ENCODE peak calls at places on chromosomes 13 and 19, in nine cellular contexts. One of them, this sample, is unnamed.
A peak's percentile ranks its signal among the peaks of the same experiment; 100 is the strongest.

GRCh38 chr19:17739121-17739875 is 12.0 kb upstream of the FCHO1 start:
- DNase-seq in amniotic epithelial cell: peak; percentile 24
- DNase-seq in aorta: peak; percentile 76
- DNase-seq in psoas muscle: no peak
- DNase-seq in T-helper 22 cell: no peak
- DNase-seq in T-helper 2 cell: no peak
- DNase-seq in ELR: no peak
- DNase-seq in Jurkat, Clone E6-1: no peak
- DNase-seq in NCI-H446 treated with DMSO at 0.1 percent for 48 hours: no peak
- DNase-seq in this sample: no peak

GRCh38 chr13:99214691-99215090 is 14.0 kb downstream of the UBAC2 start:
- DNase-seq in amniotic epithelial cell: no peak
- DNase-seq in aorta: no peak
- DNase-seq in psoas muscle: no peak
- DNase-seq in T-helper 22 cell: no peak
- DNase-seq in T-helper 2 cell: no peak
- DNase-seq in ELR: no peak
- DNase-seq in Jurkat, Clone E6-1: no peak
- DNase-seq in NCI-H446 treated with DMSO at 0.1 percent for 48 hours: no peak
- DNase-seq in this sample: no peak

GRCh38 chr13:47672982-47673670 is 327.9 kb downstream of the SUCLA2 start:
- DNase-seq in amniotic epithelial cell: peak; percentile 85
- DNase-seq in aorta: no peak
- DNase-seq in psoas muscle: no peak
- DNase-seq in T-helper 22 cell: no peak
- DNase-seq in T-helper 2 cell: no peak
- DNase-seq in ELR: peak; percentile 64
- DNase-seq in Jurkat, Clone E6-1: no peak
- DNase-seq in NCI-H446 treated with DMSO at 0.1 percent for 48 hours: no peak
- DNase-seq in this sample: peak; percentile 45

GRCh38 chr19:48379058-48379457 is 12.3 kb downstream of the KDELR1 start:
- DNase-seq in amniotic epithelial cell: no peak
- DNase-seq in aorta: no peak
- DNase-seq in psoas muscle: no peak
- DNase-seq in T-helper 22 cell: no peak
- DNase-seq in T-helper 2 cell: no peak
- DNase-seq in ELR: peak; percentile 41
- DNase-seq in Jurkat, Clone E6-1: no peak
- DNase-seq in NCI-H446 treated with DMSO at 0.1 percent for 48 hours: no peak
- DNase-seq in this sample: peak; percentile 41

GRCh38 chr19:51071006-51071405 is 6.1 kb upstream of the KLK13 start:
- DNase-seq in amniotic epithelial cell: no peak
- DNase-seq in aorta: no peak
- DNase-seq in psoas muscle: no peak
- DNase-seq in T-helper 22 cell: no peak
- DNase-seq in T-helper 2 cell: no peak
- DNase-seq in ELR: no peak
- DNase-seq in Jurkat, Clone E6-1: no peak
- DNase-seq in NCI-H446 treated with DMSO at 0.1 percent for 48 hours: no peak
- DNase-seq in this sample: no peak

GRCh38 chr13:92403606-92404005 is 823.0 kb upstream of the GPC6 start:
- DNase-seq in amniotic epithelial cell: no peak
- DNase-seq in aorta: no peak
- DNase-seq in psoas muscle: no peak
- DNase-seq in T-helper 22 cell: no peak
- DNase-seq in T-helper 2 cell: no peak
- DNase-seq in ELR: no peak
- DNase-seq in Jurkat, Clone E6-1: no peak
- DNase-seq in NCI-H446 treated with DMSO at 0.1 percent for 48 hours: no peak
- DNase-seq in this sample: no peak

GRCh38 chr13:44903596-44903995 is 85.7 kb downstream of the NUFIP1 start:
- DNase-seq in amniotic epithelial cell: peak; percentile 90
- DNase-seq in aorta: peak; percentile 86
- DNase-seq in psoas muscle: peak; percentile 94
- DNase-seq in T-helper 22 cell: no peak
- DNase-seq in T-helper 2 cell: no peak
- DNase-seq in ELR: no peak
- DNase-seq in Jurkat, Clone E6-1: no peak
- DNase-seq in NCI-H446 treated with DMSO at 0.1 percent for 48 hours: peak; percentile 7
- DNase-seq in this sample: no peak

GRCh38 chr19:31344403-31344802 is 4.8 kb downstream of the TSHZ3 start:
- DNase-seq in amniotic epithelial cell: no peak
- DNase-seq in aorta: no peak
- DNase-seq in psoas muscle: no peak
- DNase-seq in T-helper 22 cell: no peak
- DNase-seq in T-helper 2 cell: no peak
- DNase-seq in ELR: no peak
- DNase-seq in Jurkat, Clone E6-1: no peak
- DNase-seq in NCI-H446 treated with DMSO at 0.1 percent for 48 hours: no peak
- DNase-seq in this sample: no peak

GRCh38 chr13:110132178-110132975 is 174.6 kb downstream of the COL4A1 start:
- DNase-seq in amniotic epithelial cell: no peak
- DNase-seq in aorta: no peak
- DNase-seq in psoas muscle: no peak
- DNase-seq in T-helper 22 cell: no peak
- DNase-seq in T-helper 2 cell: no peak
- DNase-seq in ELR: peak; percentile 56
- DNase-seq in Jurkat, Clone E6-1: no peak
- DNase-seq in NCI-H446 treated with DMSO at 0.1 percent for 48 hours: no peak
- DNase-seq in this sample: peak; percentile 54

GRCh38 chr19:39731685-39732084 is 6.1 kb downstream of the CLC start:
- DNase-seq in amniotic epithelial cell: no peak
- DNase-seq in aorta: no peak
- DNase-seq in psoas muscle: no peak
- DNase-seq in T-helper 22 cell: no peak
- DNase-seq in T-helper 2 cell: no peak
- DNase-seq in ELR: no peak
- DNase-seq in Jurkat, Clone E6-1: no peak
- DNase-seq in NCI-H446 treated with DMSO at 0.1 percent for 48 hours: no peak
- DNase-seq in this sample: no peak

GRCh38 chr19:18846862-18847515 is 15.2 kb downstream of the UPF1 start:
- DNase-seq in amniotic epithelial cell: peak; percentile 55
- DNase-seq in aorta: peak; percentile 89
- DNase-seq in psoas muscle: peak; percentile 91
- DNase-seq in T-helper 22 cell: no peak
- DNase-seq in T-helper 2 cell: peak; percentile 58
- DNase-seq in ELR: peak; percentile 82
- DNase-seq in Jurkat, Clone E6-1: no peak
- DNase-seq in NCI-H446 treated with DMSO at 0.1 percent for 48 hours: peak; percentile 20
- DNase-seq in this sample: peak; percentile 59

GRCh38 chr13:91347212-91347995 is at the start of gene MIR17HG:
- DNase-seq in amniotic epithelial cell: peak; percentile 79
- DNase-seq in aorta: peak; percentile 92
- DNase-seq in psoas muscle: peak; percentile 92
- DNase-seq in T-helper 22 cell: peak; percentile 80
- DNase-seq in T-helper 2 cell: peak; percentile 82
- DNase-seq in ELR: peak; percentile 89
- DNase-seq in Jurkat, Clone E6-1: peak; percentile 88
- DNase-seq in NCI-H446 treated with DMSO at 0.1 percent for 48 hours: peak; percentile 72
- DNase-seq in this sample: peak; percentile 64

GRCh38 chr19:18274776-18275356 is 614 bp upstream of the IQCN start:
- DNase-seq in amniotic epithelial cell: peak; percentile 68
- DNase-seq in aorta: peak; percentile 90
- DNase-seq in psoas muscle: peak; percentile 95
- DNase-seq in T-helper 22 cell: no peak
- DNase-seq in T-helper 2 cell: no peak
- DNase-seq in ELR: peak; percentile 92
- DNase-seq in Jurkat, Clone E6-1: no peak
- DNase-seq in NCI-H446 treated with DMSO at 0.1 percent for 48 hours: peak; percentile 86
- DNase-seq in this sample: peak; percentile 87

GRCh38 chr19:12247644-12248222 is 47.0 kb downstream of the ZNF44 start:
- DNase-seq in amniotic epithelial cell: no peak
- DNase-seq in aorta: no peak
- DNase-seq in psoas muscle: no peak
- DNase-seq in T-helper 22 cell: no peak
- DNase-seq in T-helper 2 cell: no peak
- DNase-seq in ELR: no peak
- DNase-seq in Jurkat, Clone E6-1: no peak
- DNase-seq in NCI-H446 treated with DMSO at 0.1 percent for 48 hours: no peak
- DNase-seq in this sample: no peak

GRCh38 chr13:53324656-53325055 is 296.0 kb downstream of the OLFM4 start:
- DNase-seq in amniotic epithelial cell: no peak
- DNase-seq in aorta: no peak
- DNase-seq in psoas muscle: no peak
- DNase-seq in T-helper 22 cell: no peak
- DNase-seq in T-helper 2 cell: no peak
- DNase-seq in ELR: no peak
- DNase-seq in Jurkat, Clone E6-1: no peak
- DNase-seq in NCI-H446 treated with DMSO at 0.1 percent for 48 hours: no peak
- DNase-seq in this sample: no peak

GRCh38 chr13:111846396-111847174 is 220.4 kb upstream of the SOX1 start:
- DNase-seq in amniotic epithelial cell: no peak
- DNase-seq in aorta: no peak
- DNase-seq in psoas muscle: no peak
- DNase-seq in T-helper 22 cell: no peak
- DNase-seq in T-helper 2 cell: no peak
- DNase-seq in ELR: no peak
- DNase-seq in Jurkat, Clone E6-1: no peak
- DNase-seq in NCI-H446 treated with DMSO at 0.1 percent for 48 hours: no peak
- DNase-seq in this sample: no peak

GRCh38 chr13:62512194-62513141 is 1096.8 kb upstream of the PCDH20 start:
- DNase-seq in amniotic epithelial cell: peak; percentile 30
- DNase-seq in aorta: no peak
- DNase-seq in psoas muscle: no peak
- DNase-seq in T-helper 22 cell: no peak
- DNase-seq in T-helper 2 cell: no peak
- DNase-seq in ELR: peak; percentile 44
- DNase-seq in Jurkat, Clone E6-1: peak; percentile 56
- DNase-seq in NCI-H446 treated with DMSO at 0.1 percent for 48 hours: no peak
- DNase-seq in this sample: peak; percentile 47

This sample was measured in A172.